ENCODE peak calls at places on chromosomes 13 and 19, in seven cellular contexts. C is T1000; O is activated CD4-positive, alpha-beta T cell treated with anti-CD3 and anti-CD28 coated beads for 48 hours; D is aorta; W is B cell; E is NB4; I is lower lobe of right lung. R is an unnamed sample.

GRCh38 chr19:46355991-46356669 is 9.2 kb downstream of the PPP5C start:
- DNase-seq in I (no peak), D (no peak), O (no peak), C (no peak), E (no peak), W (no peak), R (no peak)

GRCh38 chr19:49355890-49356289 is 6.3 kb downstream of the TEAD2 start:
- DNase-seq in W (no peak), I (peak; percentile 61), E (peak; percentile 54), O (no peak), D (no peak), C (no peak), R (no peak)

GRCh38 chr13:88601949-88602348 is 930.8 kb downstream of the SLITRK5 start:
- DNase-seq in D (no peak), W (no peak), O (no peak), E (no peak), C (no peak), I (no peak), R (no peak)

GRCh38 chr13:30791354-30791921 is 56.1 kb downstream of the ALOX5AP start:
- DNase-seq in W (no peak), E (no peak), O (no peak), D (no peak), I (no peak), C (no peak), R (no peak)

GRCh38 chr13:109718726-109719125 is 67.7 kb downstream of the IRS2 start:
- DNase-seq in E (no peak), W (no peak), D (no peak), I (no peak), C (no peak), O (no peak), R (no peak)

GRCh38 chr19:10670187-10670586 is 16.0 kb downstream of the ILF3 start:
- DNase-seq in D (no peak), I (no peak), O (no peak), C (no peak), E (no peak), W (no peak), R (no peak)

GRCh38 chr19:17365361-17365760 is 11.8 kb downstream of the PLVAP start:
- DNase-seq in I (no peak), D (no peak), O (no peak), E (no peak), C (no peak), W (no peak), R (no peak)

GRCh38 chr13:30832845-30833332 is 73.2 kb upstream of the MEDAG start:
- DNase-seq in O (peak; percentile 82), I (peak; percentile 77), D (peak; percentile 67), C (peak; percentile 50), E (peak; percentile 44), W (no peak), R (peak; percentile 86)

GRCh38 chr19:38267780-38268430 is 3.5 kb downstream of the SPINT2 start:
- DNase-seq in E (no peak), C (no peak), I (peak; percentile 65), D (no peak), O (no peak), W (no peak), R (no peak)

GRCh38 chr19:52533901-52534300 is 6.4 kb downstream of the ZNF808 start:
- DNase-seq in C (no peak), W (no peak), O (no peak), D (no peak), I (peak; percentile 51), E (peak; percentile 87), R (no peak)

GRCh38 chr13:29522044-29522685 is 73.3 kb downstream of the SLC7A1 start:
- DNase-seq in C (peak; percentile 57), E (peak; percentile 35), D (no peak), W (no peak), O (no peak), I (no peak), R (no peak)

GRCh38 chr13:67225252-67226159 is 4.6 kb downstream of the PCDH9 start:
- DNase-seq in I (no peak), W (no peak), C (no peak), D (no peak), O (no peak), E (no peak), R (no peak)

GRCh38 chr19:5961969-5962945 is 15.7 kb downstream of the RANBP3 start:
- DNase-seq in I (peak; percentile 81), E (peak; percentile 53), D (peak; percentile 72), W (peak; percentile 55), C (no peak), O (peak; percentile 68), R (peak; percentile 78)

GRCh38 chr13:66402071-66402470 is 828.1 kb downstream of the PCDH9 start:
- DNase-seq in I (no peak), W (no peak), D (no peak), O (no peak), C (no peak), E (no peak), R (no peak)

GRCh38 chr19:48878219-48879024 is 6.2 kb downstream of the PPP1R15A start:
- DNase-seq in I (peak; percentile 66), W (no peak), E (no peak), O (no peak), D (peak; percentile 88), C (no peak), R (no peak)

GRCh38 chr19:11767633-11768133 is 883 bp downstream of the ZNF441 start:
- DNase-seq in I (peak; percentile 72), D (peak; percentile 54), W (no peak), E (peak; percentile 53), C (peak; percentile 6), O (peak; percentile 40), R (peak; percentile 65)

GRCh38 chr19:9620842-9621155 is 233 bp downstream of the ZNF561 start:
- DNase-seq in O (no peak), W (no peak), I (no peak), E (no peak), D (no peak), C (no peak), R (no peak)

GRCh38 chr19:7789447-7789846 is 26.4 kb downstream of the CLEC4M start:
- DNase-seq in I (no peak), O (peak; percentile 42), E (no peak), C (no peak), W (peak; percentile 60), D (no peak), R (no peak)